ENCODE peak calls at places on chromosomes 11 and 22, in eight cellular contexts. One of them, this sample, is unnamed.

GRCh38 chr11:27699242-27699925 is 871 bp downstream of the BDNF start:
- DNase-seq in AG20443: peak; percentile 22
- DNase-seq in NCI-H345: peak; percentile 19
- DNase-seq in aorta: no peak
- DNase-seq in mucosa of descending colon: no peak
- DNase-seq in NCI-H1105 treated with DMSO at 0.1 percent for 48 hours: peak; percentile 29
- DNase-seq in activated CD8-positive, alpha-beta memory T cell treated with anti-CD3 and anti-CD28 coated beads, Interleukin-2, amount 50 U/mL, for 4 hours: no peak
- DNase-seq in A549: no peak
- DNase-seq in this sample: no peak

GRCh38 chr22:17910561-17911311 is 113.6 kb downstream of the MICAL3 start:
- DNase-seq in AG20443: peak; percentile 93
- DNase-seq in NCI-H345: no peak
- DNase-seq in aorta: peak; percentile 87
- DNase-seq in mucosa of descending colon: no peak
- DNase-seq in NCI-H1105 treated with DMSO at 0.1 percent for 48 hours: no peak
- DNase-seq in activated CD8-positive, alpha-beta memory T cell treated with anti-CD3 and anti-CD28 coated beads, Interleukin-2, amount 50 U/mL, for 4 hours: no peak
- DNase-seq in A549: peak; percentile 7
- DNase-seq in this sample: no peak

GRCh38 chr22:30444632-30445437 is 19.3 kb downstream of the MTFP1 start:
- DNase-seq in AG20443: peak; percentile 86
- DNase-seq in NCI-H345: peak; percentile 60
- DNase-seq in aorta: no peak
- DNase-seq in mucosa of descending colon: peak; percentile 69
- DNase-seq in NCI-H1105 treated with DMSO at 0.1 percent for 48 hours: peak; percentile 73
- DNase-seq in activated CD8-positive, alpha-beta memory T cell treated with anti-CD3 and anti-CD28 coated beads, Interleukin-2, amount 50 U/mL, for 4 hours: peak; percentile 47
- DNase-seq in A549: peak; percentile 64
- DNase-seq in this sample: peak; percentile 59

GRCh38 chr11:62443390-62444201 is 24.8 kb downstream of the SCGB1A1 start:
- DNase-seq in AG20443: peak; percentile 83
- DNase-seq in NCI-H345: no peak
- DNase-seq in aorta: peak; percentile 78
- DNase-seq in mucosa of descending colon: peak; percentile 15
- DNase-seq in NCI-H1105 treated with DMSO at 0.1 percent for 48 hours: no peak
- DNase-seq in activated CD8-positive, alpha-beta memory T cell treated with anti-CD3 and anti-CD28 coated beads, Interleukin-2, amount 50 U/mL, for 4 hours: no peak
- DNase-seq in A549: no peak
- DNase-seq in this sample: no peak

GRCh38 chr22:31488988-31489617 is 539 bp downstream of the EIF4ENIF1 start:
- DNase-seq in AG20443: peak; percentile 79
- DNase-seq in NCI-H345: no peak
- DNase-seq in aorta: peak; percentile 63
- DNase-seq in mucosa of descending colon: peak; percentile 36
- DNase-seq in NCI-H1105 treated with DMSO at 0.1 percent for 48 hours: no peak
- DNase-seq in activated CD8-positive, alpha-beta memory T cell treated with anti-CD3 and anti-CD28 coated beads, Interleukin-2, amount 50 U/mL, for 4 hours: peak; percentile 38
- DNase-seq in A549: no peak
- DNase-seq in this sample: peak; percentile 62

GRCh38 chr11:2567026-2567671 is 122.3 kb downstream of the KCNQ1 start:
- DNase-seq in AG20443: no peak
- DNase-seq in NCI-H345: no peak
- DNase-seq in aorta: no peak
- DNase-seq in mucosa of descending colon: no peak
- DNase-seq in NCI-H1105 treated with DMSO at 0.1 percent for 48 hours: no peak
- DNase-seq in activated CD8-positive, alpha-beta memory T cell treated with anti-CD3 and anti-CD28 coated beads, Interleukin-2, amount 50 U/mL, for 4 hours: no peak
- DNase-seq in A549: no peak
- DNase-seq in this sample: peak; percentile 21

GRCh38 chr11:64150481-64151239 is 15.3 kb downstream of the MACROD1 start:
- DNase-seq in AG20443: no peak
- DNase-seq in NCI-H345: peak; percentile 75
- DNase-seq in aorta: no peak
- DNase-seq in mucosa of descending colon: no peak
- DNase-seq in NCI-H1105 treated with DMSO at 0.1 percent for 48 hours: peak; percentile 86
- DNase-seq in activated CD8-positive, alpha-beta memory T cell treated with anti-CD3 and anti-CD28 coated beads, Interleukin-2, amount 50 U/mL, for 4 hours: no peak
- DNase-seq in A549: no peak
- DNase-seq in this sample: no peak

GRCh38 chr22:44822479-44822878 is 70.1 kb downstream of the ARHGAP8 start:
- DNase-seq in AG20443: no peak
- DNase-seq in NCI-H345: no peak
- DNase-seq in aorta: no peak
- DNase-seq in mucosa of descending colon: no peak
- DNase-seq in NCI-H1105 treated with DMSO at 0.1 percent for 48 hours: no peak
- DNase-seq in activated CD8-positive, alpha-beta memory T cell treated with anti-CD3 and anti-CD28 coated beads, Interleukin-2, amount 50 U/mL, for 4 hours: no peak
- DNase-seq in A549: no peak
- DNase-seq in this sample: no peak

GRCh38 chr11:57473208-57473930 is 13.0 kb downstream of the RTN4RL2 start:
- DNase-seq in AG20443: no peak
- DNase-seq in NCI-H345: no peak
- DNase-seq in aorta: no peak
- DNase-seq in mucosa of descending colon: no peak
- DNase-seq in NCI-H1105 treated with DMSO at 0.1 percent for 48 hours: no peak
- DNase-seq in activated CD8-positive, alpha-beta memory T cell treated with anti-CD3 and anti-CD28 coated beads, Interleukin-2, amount 50 U/mL, for 4 hours: no peak
- DNase-seq in A549: no peak
- DNase-seq in this sample: no peak

GRCh38 chr11:112298535-112298934 is 37.9 kb upstream of the PLET1 start:
- DNase-seq in AG20443: no peak
- DNase-seq in NCI-H345: no peak
- DNase-seq in aorta: peak; percentile 55
- DNase-seq in mucosa of descending colon: no peak
- DNase-seq in NCI-H1105 treated with DMSO at 0.1 percent for 48 hours: no peak
- DNase-seq in activated CD8-positive, alpha-beta memory T cell treated with anti-CD3 and anti-CD28 coated beads, Interleukin-2, amount 50 U/mL, for 4 hours: no peak
- DNase-seq in A549: no peak
- DNase-seq in this sample: no peak

GRCh38 chr11:88779551-88779950 is 286.2 kb downstream of the GRM5 start:
- DNase-seq in AG20443: peak; percentile 66
- DNase-seq in NCI-H345: no peak
- DNase-seq in aorta: no peak
- DNase-seq in mucosa of descending colon: no peak
- DNase-seq in NCI-H1105 treated with DMSO at 0.1 percent for 48 hours: no peak
- DNase-seq in activated CD8-positive, alpha-beta memory T cell treated with anti-CD3 and anti-CD28 coated beads, Interleukin-2, amount 50 U/mL, for 4 hours: no peak
- DNase-seq in A549: no peak
- DNase-seq in this sample: no peak

GRCh38 chr11:692824-693414 is 2.1 kb downstream of the DEAF1 start:
- DNase-seq in AG20443: no peak
- DNase-seq in NCI-H345: no peak
- DNase-seq in aorta: no peak
- DNase-seq in mucosa of descending colon: no peak
- DNase-seq in NCI-H1105 treated with DMSO at 0.1 percent for 48 hours: no peak
- DNase-seq in activated CD8-positive, alpha-beta memory T cell treated with anti-CD3 and anti-CD28 coated beads, Interleukin-2, amount 50 U/mL, for 4 hours: no peak
- DNase-seq in A549: no peak
- DNase-seq in this sample: peak; percentile 61

GRCh38 chr11:125338886-125339811 is 156.9 kb downstream of the FEZ1 start:
- DNase-seq in AG20443: peak; percentile 48
- DNase-seq in NCI-H345: no peak
- DNase-seq in aorta: peak; percentile 67
- DNase-seq in mucosa of descending colon: no peak
- DNase-seq in NCI-H1105 treated with DMSO at 0.1 percent for 48 hours: no peak
- DNase-seq in activated CD8-positive, alpha-beta memory T cell treated with anti-CD3 and anti-CD28 coated beads, Interleukin-2, amount 50 U/mL, for 4 hours: no peak
- DNase-seq in A549: no peak
- DNase-seq in this sample: no peak

GRCh38 chr11:76215946-76216345 is 9.6 kb upstream of the WNT11 start:
- DNase-seq in AG20443: peak; percentile 80
- DNase-seq in NCI-H345: no peak
- DNase-seq in aorta: no peak
- DNase-seq in mucosa of descending colon: no peak
- DNase-seq in NCI-H1105 treated with DMSO at 0.1 percent for 48 hours: no peak
- DNase-seq in activated CD8-positive, alpha-beta memory T cell treated with anti-CD3 and anti-CD28 coated beads, Interleukin-2, amount 50 U/mL, for 4 hours: no peak
- DNase-seq in A549: no peak
- DNase-seq in this sample: no peak

GRCh38 chr11:31437742-31438435 is 68.2 kb downstream of the DNAJC24 start:
- DNase-seq in AG20443: no peak
- DNase-seq in NCI-H345: no peak
- DNase-seq in aorta: no peak
- DNase-seq in mucosa of descending colon: no peak
- DNase-seq in NCI-H1105 treated with DMSO at 0.1 percent for 48 hours: no peak
- DNase-seq in activated CD8-positive, alpha-beta memory T cell treated with anti-CD3 and anti-CD28 coated beads, Interleukin-2, amount 50 U/mL, for 4 hours: no peak
- DNase-seq in A549: no peak
- DNase-seq in this sample: no peak

GRCh38 chr22:48805516-48805915 is 1022.2 kb downstream of the BRD1 start:
- DNase-seq in AG20443: no peak
- DNase-seq in NCI-H345: no peak
- DNase-seq in aorta: no peak
- DNase-seq in mucosa of descending colon: no peak
- DNase-seq in NCI-H1105 treated with DMSO at 0.1 percent for 48 hours: no peak
- DNase-seq in activated CD8-positive, alpha-beta memory T cell treated with anti-CD3 and anti-CD28 coated beads, Interleukin-2, amount 50 U/mL, for 4 hours: no peak
- DNase-seq in A549: no peak
- DNase-seq in this sample: no peak

GRCh38 chr11:27216268-27217149 is 146.5 kb downstream of the CCDC34 start:
- DNase-seq in AG20443: peak; percentile 24
- DNase-seq in NCI-H345: peak; percentile 25
- DNase-seq in aorta: peak; percentile 57
- DNase-seq in mucosa of descending colon: no peak
- DNase-seq in NCI-H1105 treated with DMSO at 0.1 percent for 48 hours: peak; percentile 81
- DNase-seq in activated CD8-positive, alpha-beta memory T cell treated with anti-CD3 and anti-CD28 coated beads, Interleukin-2, amount 50 U/mL, for 4 hours: no peak
- DNase-seq in A549: no peak
- DNase-seq in this sample: no peak

GRCh38 chr11:31816467-31817053 is 5.4 kb upstream of the PAX6 start:
- DNase-seq in AG20443: peak; percentile 45
- DNase-seq in NCI-H345: no peak
- DNase-seq in aorta: no peak
- DNase-seq in mucosa of descending colon: peak; percentile 49
- DNase-seq in NCI-H1105 treated with DMSO at 0.1 percent for 48 hours: peak; percentile 29
- DNase-seq in activated CD8-positive, alpha-beta memory T cell treated with anti-CD3 and anti-CD28 coated beads, Interleukin-2, amount 50 U/mL, for 4 hours: no peak
- DNase-seq in A549: no peak
- DNase-seq in this sample: no peak

GRCh38 chr22:44384981-44385610 is 72.3 kb upstream of the SHISAL1 start:
- DNase-seq in AG20443: no peak
- DNase-seq in NCI-H345: no peak
- DNase-seq in aorta: peak; percentile 30
- DNase-seq in mucosa of descending colon: no peak
- DNase-seq in NCI-H1105 treated with DMSO at 0.1 percent for 48 hours: no peak
- DNase-seq in activated CD8-positive, alpha-beta memory T cell treated with anti-CD3 and anti-CD28 coated beads, Interleukin-2, amount 50 U/mL, for 4 hours: no peak
- DNase-seq in A549: no peak
- DNase-seq in this sample: no peak

GRCh38 chr11:15291885-15292284 is 177.2 kb downstream of the INSC start:
- DNase-seq in AG20443: no peak
- DNase-seq in NCI-H345: no peak
- DNase-seq in aorta: no peak
- DNase-seq in mucosa of descending colon: peak; percentile 2
- DNase-seq in NCI-H1105 treated with DMSO at 0.1 percent for 48 hours: no peak
- DNase-seq in activated CD8-positive, alpha-beta memory T cell treated with anti-CD3 and anti-CD28 coated beads, Interleukin-2, amount 50 U/mL, for 4 hours: no peak
- DNase-seq in A549: no peak
- DNase-seq in this sample: no peak

GRCh38 chr11:108115495-108116140 is 5.7 kb upstream of the ACAT1 start:
- DNase-seq in AG20443: peak; percentile 87
- DNase-seq in NCI-H345: peak; percentile 65
- DNase-seq in aorta: peak; percentile 82
- DNase-seq in mucosa of descending colon: peak; percentile 70
- DNase-seq in NCI-H1105 treated with DMSO at 0.1 percent for 48 hours: peak; percentile 94
- DNase-seq in activated CD8-positive, alpha-beta memory T cell treated with anti-CD3 and anti-CD28 coated beads, Interleukin-2, amount 50 U/mL, for 4 hours: no peak
- DNase-seq in A549: peak; percentile 24
- DNase-seq in this sample: no peak

GRCh38 chr11:46991391-46991790 is 54.8 kb downstream of the CSTPP1 start:
- DNase-seq in AG20443: no peak
- DNase-seq in NCI-H345: no peak
- DNase-seq in aorta: no peak
- DNase-seq in mucosa of descending colon: no peak
- DNase-seq in NCI-H1105 treated with DMSO at 0.1 percent for 48 hours: peak; percentile 16
- DNase-seq in activated CD8-positive, alpha-beta memory T cell treated with anti-CD3 and anti-CD28 coated beads, Interleukin-2, amount 50 U/mL, for 4 hours: no peak
- DNase-seq in A549: no peak
- DNase-seq in this sample: no peak

GRCh38 chr22:24583221-24583971 is 9.5 kb downstream of the LRRC75B start:
- DNase-seq in AG20443: peak; percentile 30
- DNase-seq in NCI-H345: peak; percentile 89
- DNase-seq in aorta: peak; percentile 48
- DNase-seq in mucosa of descending colon: peak; percentile 43
- DNase-seq in NCI-H1105 treated with DMSO at 0.1 percent for 48 hours: peak; percentile 91
- DNase-seq in activated CD8-positive, alpha-beta memory T cell treated with anti-CD3 and anti-CD28 coated beads, Interleukin-2, amount 50 U/mL, for 4 hours: no peak
- DNase-seq in A549: no peak
- DNase-seq in this sample: no peak

GRCh38 chr11:64342869-64343739 is 3.1 kb downstream of the CCDC88B start:
- DNase-seq in AG20443: no peak
- DNase-seq in NCI-H345: no peak
- DNase-seq in aorta: peak; percentile 50
- DNase-seq in mucosa of descending colon: no peak
- DNase-seq in NCI-H1105 treated with DMSO at 0.1 percent for 48 hours: peak; percentile 51
- DNase-seq in activated CD8-positive, alpha-beta memory T cell treated with anti-CD3 and anti-CD28 coated beads, Interleukin-2, amount 50 U/mL, for 4 hours: no peak
- DNase-seq in A549: no peak
- DNase-seq in this sample: peak; percentile 35

GRCh38 chr22:33350961-33351360 is 292.8 kb upstream of the SYN3 start:
- DNase-seq in AG20443: no peak
- DNase-seq in NCI-H345: no peak
- DNase-seq in aorta: no peak
- DNase-seq in mucosa of descending colon: no peak
- DNase-seq in NCI-H1105 treated with DMSO at 0.1 percent for 48 hours: no peak
- DNase-seq in activated CD8-positive, alpha-beta memory T cell treated with anti-CD3 and anti-CD28 coated beads, Interleukin-2, amount 50 U/mL, for 4 hours: no peak
- DNase-seq in A549: no peak
- DNase-seq in this sample: no peak

GRCh38 chr22:46070215-46070721 is 80.1 kb upstream of the PPARA start:
- DNase-seq in AG20443: peak; percentile 56
- DNase-seq in NCI-H345: peak; percentile 33
- DNase-seq in aorta: peak; percentile 84
- DNase-seq in mucosa of descending colon: peak; percentile 74
- DNase-seq in NCI-H1105 treated with DMSO at 0.1 percent for 48 hours: peak; percentile 59
- DNase-seq in activated CD8-positive, alpha-beta memory T cell treated with anti-CD3 and anti-CD28 coated beads, Interleukin-2, amount 50 U/mL, for 4 hours: peak; percentile 25
- DNase-seq in A549: no peak
- DNase-seq in this sample: peak; percentile 55

GRCh38 chr11:120780239-120780638 is 243.7 kb upstream of the TBCEL start:
- DNase-seq in AG20443: no peak
- DNase-seq in NCI-H345: no peak
- DNase-seq in aorta: no peak
- DNase-seq in mucosa of descending colon: no peak
- DNase-seq in NCI-H1105 treated with DMSO at 0.1 percent for 48 hours: no peak
- DNase-seq in activated CD8-positive, alpha-beta memory T cell treated with anti-CD3 and anti-CD28 coated beads, Interleukin-2, amount 50 U/mL, for 4 hours: no peak
- DNase-seq in A549: no peak
- DNase-seq in this sample: no peak

GRCh38 chr11:111454561-111455192 is 57.5 kb downstream of the BTG4 start:
- DNase-seq in AG20443: peak; percentile 91
- DNase-seq in NCI-H345: peak; percentile 41
- DNase-seq in aorta: no peak
- DNase-seq in mucosa of descending colon: peak; percentile 53
- DNase-seq in NCI-H1105 treated with DMSO at 0.1 percent for 48 hours: peak; percentile 45
- DNase-seq in activated CD8-positive, alpha-beta memory T cell treated with anti-CD3 and anti-CD28 coated beads, Interleukin-2, amount 50 U/mL, for 4 hours: peak; percentile 61
- DNase-seq in A549: peak; percentile 59
- DNase-seq in this sample: peak; percentile 78

GRCh38 chr11:70912226-70912840 is 340.0 kb downstream of the SHANK2 start:
- DNase-seq in AG20443: no peak
- DNase-seq in NCI-H345: no peak
- DNase-seq in aorta: no peak
- DNase-seq in mucosa of descending colon: no peak
- DNase-seq in NCI-H1105 treated with DMSO at 0.1 percent for 48 hours: peak; percentile 26
- DNase-seq in activated CD8-positive, alpha-beta memory T cell treated with anti-CD3 and anti-CD28 coated beads, Interleukin-2, amount 50 U/mL, for 4 hours: no peak
- DNase-seq in A549: no peak
- DNase-seq in this sample: no peak

GRCh38 chr11:33040127-33040861 is 922 bp downstream of the TCP11L1 start:
- DNase-seq in AG20443: no peak
- DNase-seq in NCI-H345: peak; percentile 66
- DNase-seq in aorta: no peak
- DNase-seq in mucosa of descending colon: no peak
- DNase-seq in NCI-H1105 treated with DMSO at 0.1 percent for 48 hours: peak; percentile 70
- DNase-seq in activated CD8-positive, alpha-beta memory T cell treated with anti-CD3 and anti-CD28 coated beads, Interleukin-2, amount 50 U/mL, for 4 hours: peak; percentile 24
- DNase-seq in A549: peak; percentile 60
- DNase-seq in this sample: no peak

This sample was measured in activated naive CD8-positive, alpha-beta T cell treated with anti-CD3 and anti-CD28 coated beads, Interleukin-2, amount 10 ng/mL, durations not matched to agents 7 days and 5 days.